ENCODE peak calls at places on chromosomes 7 and 10, in ten cellular contexts. C is stimulated activated CD4-positive, alpha-beta T cell treated with anti-CD3 and anti-CD28 coated beads, Interleukin-2, amount 100 ng/mL, for 48 hours; S is prostate gland; R is substantia nigra; K is naive thymus-derived CD8-positive, alpha-beta T cell; B is GM13977; J is NCI-H460; F is endothelial cell; Z is ACHN; M is H54. E is an unnamed sample.

GRCh38 chr10:127406018-127406550 is 143.0 kb upstream of the NPS start:
- DNase-seq in C (no peak), S (no peak), R (no peak), K (no peak), B (no peak), J (no peak), F (no peak), Z (no peak), M (no peak), E (no peak)

GRCh38 chr10:73210395-73211105 is 36.5 kb downstream of the DNAJC9 start:
- DNase-seq in C (no peak), S (no peak), R (no peak), K (no peak), B (no peak), J (no peak), F (no peak), Z (no peak), M (no peak), E (no peak)

GRCh38 chr7:18552943-18553584 is 57.5 kb downstream of the HDAC9 start:
- DNase-seq in C (no peak), S (peak; percentile 52), R (no peak), K (no peak), B (no peak), J (peak; percentile 42), F (no peak), Z (no peak), M (no peak), E (no peak)

GRCh38 chr10:82377608-82378007 is 502.6 kb downstream of the NRG3 start:
- DNase-seq in C (no peak), S (no peak), R (no peak), K (no peak), B (peak; percentile 17), J (no peak), F (peak; percentile 22), Z (no peak), M (no peak), E (peak; percentile 7)

GRCh38 chr7:156445997-156446761 is 194.4 kb upstream of the RNF32 start:
- DNase-seq in C (no peak), S (no peak), R (no peak), K (no peak), B (no peak), J (no peak), F (no peak), Z (no peak), M (no peak), E (no peak)

GRCh38 chr7:2111568-2111967 is 121.2 kb downstream of the MAD1L1 start:
- DNase-seq in C (no peak), S (no peak), R (no peak), K (no peak), B (no peak), J (no peak), F (no peak), Z (no peak), M (no peak), E (no peak)

GRCh38 chr7:2042650-2043049 is 190.1 kb downstream of the MAD1L1 start:
- DNase-seq in C (no peak), S (no peak), R (no peak), K (no peak), B (no peak), J (no peak), F (no peak), Z (no peak), M (no peak), E (no peak)

GRCh38 chr7:32034052-32034451 is 36.2 kb downstream of the PDE1C start:
- DNase-seq in C (no peak), S (no peak), R (no peak), K (no peak), B (no peak), J (no peak), F (no peak), Z (no peak), M (no peak), E (no peak)

GRCh38 chr7:74474271-74474865 is 20.7 kb downstream of the GTF2IRD1 start:
- DNase-seq in C (no peak), S (no peak), R (no peak), K (no peak), B (no peak), J (no peak), F (no peak), Z (no peak), M (no peak), E (no peak)

GRCh38 chr7:24959735-24960485 is 20.1 kb downstream of the OSBPL3 start:
- DNase-seq in C (no peak), S (no peak), R (no peak), K (no peak), B (no peak), J (no peak), F (no peak), Z (no peak), M (no peak), E (no peak)

GRCh38 chr10:131841131-131841661 is 59.6 kb upstream of the PPP2R2D start:
- DNase-seq in C (no peak), S (no peak), R (no peak), K (no peak), B (no peak), J (no peak), F (no peak), Z (no peak), M (no peak), E (no peak)

GRCh38 chr10:46094931-46095755 is 49.1 kb upstream of the MSMB start:
- DNase-seq in C (no peak), S (no peak), R (no peak), K (peak; percentile 45), B (no peak), J (no peak), F (no peak), Z (no peak), M (no peak), E (no peak)

GRCh38 chr7:146146866-146147265 is 30.3 kb downstream of the CNTNAP2 start:
- DNase-seq in C (no peak), S (no peak), R (no peak), K (no peak), B (no peak), J (no peak), F (no peak), Z (peak; percentile 3), M (no peak), E (peak; percentile 11)

GRCh38 chr10:99172130-99172738 is 63.4 kb downstream of the HPSE2 start:
- DNase-seq in C (no peak), S (peak; percentile 22), R (no peak), K (no peak), B (peak; percentile 21), J (peak; percentile 36), F (peak; percentile 56), Z (peak; percentile 69), M (peak; percentile 8), E (no peak)

GRCh38 chr10:58992830-58993460 is 183.5 kb upstream of the PHYHIPL start:
- DNase-seq in C (no peak), S (no peak), R (no peak), K (no peak), B (no peak), J (no peak), F (no peak), Z (no peak), M (no peak), E (no peak)

GRCh38 chr10:100890696-100891271 is 22.0 kb upstream of the SLF2 start:
- DNase-seq in C (no peak), S (no peak), R (no peak), K (no peak), B (no peak), J (peak; percentile 30), F (no peak), Z (peak; percentile 97), M (peak; percentile 78), E (peak; percentile 96)

E was measured in skeletal muscle cell.